ENCODE peak calls at places on chromosomes 12 and 14, in nine cellular contexts. U, T, O, C, K, E, Z, R and X are unnamed samples.

GRCh38 chr14:102885686-102886447 is 36.6 kb upstream of the AMN start:
- DNase-seq in Z (no peak), E (no peak), R (no peak), U (no peak), T (no peak), K (peak), C (no peak), O (no peak), X (no peak)

GRCh38 chr12:67747869-67748760 is 99.6 kb downstream of the DYRK2 start:
- DNase-seq in O (no peak), T (no peak), K (peak), E (peak), U (peak), Z (no peak), C (no peak), R (no peak), X (peak)

GRCh38 chr12:6273209-6273928 is 37.1 kb upstream of the PLEKHG6 start:
- DNase-seq in K (no peak), T (no peak), Z (no peak), C (no peak), R (no peak), E (no peak), U (no peak), O (peak), X (no peak)

GRCh38 chr12:32895688-32896437 is 714 bp downstream of the PKP2 start:
- DNase-seq in R (no peak), U (peak), Z (peak), K (peak), C (no peak), E (no peak), T (peak), O (peak), X (no peak)

GRCh38 chr12:77609016-77609415 is 221.7 kb upstream of the NAV3 start:
- DNase-seq in O (no peak), K (no peak), Z (no peak), E (no peak), C (no peak), T (peak), R (no peak), U (no peak), X (no peak)

GRCh38 chr14:67137744-67138371 is 51.4 kb upstream of the GARIN2 start:
- DNase-seq in K (no peak), R (peak), Z (no peak), O (peak), C (peak), E (no peak), U (peak), T (peak), X (peak)

GRCh38 chr12:116916714-116917114 is 6.0 kb downstream of the FBXW8 start:
- DNase-seq in U (peak), O (peak), C (peak), K (peak), T (peak), R (no peak), Z (no peak), E (peak), X (peak)

GRCh38 chr12:823043-823698 is 70.8 kb downstream of the WNK1 start:
- DNase-seq in C (peak), R (no peak), O (no peak), E (no peak), Z (no peak), T (peak), K (no peak), U (no peak), X (no peak)

GRCh38 chr12:131066886-131067490 is 113.3 kb downstream of the ADGRD1 start:
- DNase-seq in T (no peak), Z (no peak), K (no peak), E (no peak), C (no peak), R (no peak), O (no peak), U (no peak), X (no peak)

GRCh38 chr14:38171197-38171596 is 36.5 kb upstream of the SSTR1 start:
- DNase-seq in R (no peak), E (no peak), O (no peak), U (peak), K (no peak), C (no peak), Z (no peak), T (no peak), X (peak)

GRCh38 chr12:122986258-122986871 is 5.9 kb downstream of the ARL6IP4 start:
- DNase-seq in O (no peak), T (no peak), C (no peak), E (no peak), K (no peak), R (no peak), U (no peak), Z (no peak), X (no peak)

GRCh38 chr12:32134144-32134888 is 27.7 kb downstream of the BICD1 start:
- DNase-seq in K (no peak), C (peak), O (peak), T (peak), E (no peak), Z (no peak), R (peak), U (peak), X (peak)

GRCh38 chr12:69732088-69732487 is 6.6 kb upstream of the RAB3IP start:
- DNase-seq in C (no peak), K (no peak), R (no peak), O (no peak), E (no peak), T (no peak), U (peak), Z (no peak), X (peak)

GRCh38 chr14:34252227-34252626 is 209.8 kb downstream of the SPTSSA start:
- DNase-seq in U (peak), K (no peak), T (no peak), Z (no peak), E (no peak), O (no peak), R (no peak), C (no peak), X (peak)

GRCh38 chr12:1760566-1761382 is 59.6 kb upstream of the LRTM2 start:
- DNase-seq in C (no peak), K (peak), O (no peak), Z (no peak), R (no peak), T (no peak), E (peak), U (no peak), X (peak)

GRCh38 chr12:49933793-49934192 is 16.7 kb upstream of the AQP2 start:
- DNase-seq in Z (no peak), U (peak), R (no peak), T (no peak), E (no peak), O (no peak), K (no peak), C (no peak), X (no peak)

GRCh38 chr12:98895086-98895651 is 250.1 kb downstream of the APAF1 start:
- DNase-seq in Z (peak), E (no peak), R (peak), K (peak), T (no peak), C (no peak), U (no peak), O (peak), X (no peak)

GRCh38 chr12:29113101-29113500 is 36.0 kb upstream of the FAR2 start:
- DNase-seq in K (no peak), O (no peak), C (no peak), R (no peak), E (peak), T (no peak), U (peak), Z (no peak), X (peak)

GRCh38 chr12:56242986-56243385 is 13.1 kb downstream of the SLC39A5 start:
- DNase-seq in K (no peak), R (no peak), E (no peak), O (no peak), Z (no peak), T (no peak), U (no peak), C (no peak), X (no peak)

GRCh38 chr12:57726151-57726883 is 12.2 kb downstream of the AGAP2 start:
- DNase-seq in E (peak), C (no peak), T (peak), U (peak), Z (peak), O (peak), R (peak), K (peak), X (peak)

GRCh38 chr14:102795060-102795925 is 18.0 kb downstream of the TRAF3 start:
- DNase-seq in C (no peak), K (peak), Z (peak), T (no peak), R (no peak), O (no peak), E (no peak), U (peak), X (peak)

GRCh38 chr14:68757618-68758081 is 35.2 kb downstream of the ZFP36L1 start:
- DNase-seq in Z (no peak), C (peak), E (no peak), O (no peak), T (no peak), K (peak), U (no peak), R (no peak), X (peak)

GRCh38 chr14:69853774-69854173 is 25.4 kb upstream of the SMOC1 start:
- DNase-seq in C (no peak), R (no peak), E (no peak), U (no peak), O (no peak), K (no peak), Z (no peak), T (no peak), X (no peak)

GRCh38 chr14:65783576-65783975 is 371.0 kb downstream of the FUT8 start:
- DNase-seq in E (no peak), K (no peak), Z (no peak), U (peak), C (no peak), R (no peak), T (no peak), O (no peak), X (peak)

GRCh38 chr12:119594399-119594730 is 791 bp downstream of the TMEM233 start:
- DNase-seq in U (no peak), K (no peak), C (no peak), T (no peak), O (peak), E (no peak), Z (peak), R (peak), X (peak)

GRCh38 chr14:31927348-31927826 is 149.7 kb upstream of the ARHGAP5 start:
- DNase-seq in E (no peak), R (no peak), K (peak), T (no peak), U (peak), Z (peak), C (no peak), O (peak), X (peak)

GRCh38 chr14:35898217-35898775 is 72.2 kb downstream of the BRMS1L start:
- DNase-seq in K (no peak), T (no peak), U (no peak), R (no peak), C (no peak), Z (peak), O (peak), E (no peak), X (no peak)

GRCh38 chr14:106586098-106586704 is 1059.8 kb downstream of the TMEM121 start:
- DNase-seq in O (peak), R (peak), T (peak), U (no peak), Z (no peak), K (no peak), C (peak), E (no peak), X (no peak)

GRCh38 chr12:55996201-55996714 is 818 bp upstream of the SUOX start:
- DNase-seq in U (peak), C (peak), O (peak), K (peak), Z (peak), R (peak), T (peak), E (no peak), X (peak)

GRCh38 chr14:32374155-32374554 is 45.1 kb downstream of the AKAP6 start:
- DNase-seq in O (no peak), E (no peak), T (no peak), U (peak), Z (no peak), R (no peak), C (no peak), K (no peak), X (peak)

GRCh38 chr14:49966971-49967630 is 74.2 kb downstream of the ARF6 start:
- DNase-seq in U (peak), C (no peak), E (no peak), K (no peak), O (no peak), Z (no peak), T (no peak), R (no peak), X (no peak)

GRCh38 chr14:36659010-36659821 is 2.4 kb upstream of the PAX9 start:
- DNase-seq in T (no peak), O (no peak), R (no peak), C (no peak), K (no peak), E (no peak), Z (peak), U (peak), X (no peak)

GRCh38 chr14:42779024-42779423 is 1172.3 kb downstream of the LRFN5 start:
- DNase-seq in E (no peak), C (no peak), T (peak), K (no peak), Z (no peak), R (no peak), U (peak), O (no peak), X (peak)

GRCh38 chr14:68548194-68549056 is 244.4 kb downstream of the ZFP36L1 start:
- DNase-seq in Z (peak), U (peak), C (no peak), O (peak), R (peak), E (peak), K (peak), T (no peak), X (peak)

DNA sequence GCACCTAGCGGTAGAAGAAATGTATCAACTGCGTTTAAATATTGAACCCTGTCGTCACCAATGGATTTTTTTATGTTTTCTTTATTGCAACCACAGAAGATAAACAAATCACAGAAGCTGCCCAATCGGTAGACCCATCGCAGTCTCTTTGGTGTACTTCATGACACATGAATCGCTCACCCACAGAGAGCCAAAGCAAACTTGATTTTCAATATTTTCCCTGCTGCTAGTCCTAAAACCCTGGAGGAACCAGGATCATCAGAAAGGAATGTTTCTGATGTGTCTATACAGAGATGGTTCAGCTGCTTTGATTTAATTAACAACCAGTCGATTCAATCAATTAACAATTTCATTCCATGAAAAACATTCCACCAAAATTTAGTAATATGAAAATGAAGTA is 46.3 kb downstream of the DIO2 start:
- DNase-seq in C (no peak), Z (no peak), O (no peak), T (no peak), E (no peak), R (no peak), K (no peak), U (peak), X (peak)
- TF ChIP-seq EZH2phosphoT487 in C (no peak), Z (no peak), O (no peak), T (no peak), E (no peak), R (no peak), K (no peak), U (no peak), X (no peak)

GRCh38 chr12:113052326-113052725 is 4.2 kb upstream of the DTX1 start:
- DNase-seq in E (no peak), K (no peak), R (no peak), U (no peak), C (peak), Z (no peak), O (no peak), T (no peak), X (no peak)
- TF ChIP-seq EZH2phosphoT487 in E (no peak), K (no peak), R (no peak), U (no peak), C (no peak), Z (no peak), O (no peak), T (no peak), X (no peak)

GRCh38 chr12:26338574-26339572 is 143.5 kb downstream of the SSPN start:
- DNase-seq in K (no peak), C (no peak), Z (no peak), U (peak), E (peak), R (no peak), O (no peak), T (no peak), X (peak)
- TF ChIP-seq EZH2phosphoT487 in K (no peak), C (no peak), Z (no peak), U (no peak), E (no peak), R (no peak), O (no peak), T (no peak), X (no peak)

DNA sequence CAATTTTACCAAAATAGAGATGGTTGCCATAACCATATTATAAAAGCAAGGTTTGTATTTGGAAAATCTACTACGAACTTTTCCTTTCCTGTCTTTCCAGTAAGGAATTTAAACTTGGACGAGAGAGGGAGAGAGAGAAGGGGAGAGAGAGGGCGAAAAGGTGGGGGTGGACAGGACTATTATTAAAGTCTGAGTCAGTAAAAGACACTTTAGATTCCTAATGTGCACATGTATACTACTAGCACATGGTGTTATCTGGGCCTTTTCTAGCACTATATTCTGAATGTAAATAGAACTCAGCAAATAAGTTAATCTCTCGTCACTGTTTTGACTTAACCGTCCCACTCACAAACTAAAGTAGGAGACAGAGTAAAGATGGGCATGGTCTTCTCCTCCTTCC is 30.4 kb upstream of the FBLN5 start:
- DNase-seq in R (no peak), O (no peak), Z (no peak), E (no peak), U (no peak), T (no peak), K (no peak), C (no peak), X (peak)
- TF ChIP-seq EZH2phosphoT487 in R (no peak), O (no peak), Z (no peak), E (no peak), U (no peak), T (no peak), K (no peak), C (no peak), X (no peak)

GRCh38 chr12:22893878-22894277 is 268.9 kb downstream of the ETNK1 start:
- DNase-seq in C (no peak), O (no peak), Z (no peak), R (no peak), E (no peak), K (no peak), T (no peak), U (no peak), X (no peak)

GRCh38 chr12:22900401-22900800 is 275.4 kb downstream of the ETNK1 start:
- DNase-seq in U (no peak), C (no peak), T (no peak), Z (no peak), O (peak), E (no peak), R (no peak), K (no peak), X (no peak)

GRCh38 chr12:22904485-22904884 is 279.5 kb downstream of the ETNK1 start:
- DNase-seq in R (no peak), E (no peak), T (no peak), O (no peak), C (no peak), K (no peak), U (no peak), Z (no peak), X (no peak)

DNA sequence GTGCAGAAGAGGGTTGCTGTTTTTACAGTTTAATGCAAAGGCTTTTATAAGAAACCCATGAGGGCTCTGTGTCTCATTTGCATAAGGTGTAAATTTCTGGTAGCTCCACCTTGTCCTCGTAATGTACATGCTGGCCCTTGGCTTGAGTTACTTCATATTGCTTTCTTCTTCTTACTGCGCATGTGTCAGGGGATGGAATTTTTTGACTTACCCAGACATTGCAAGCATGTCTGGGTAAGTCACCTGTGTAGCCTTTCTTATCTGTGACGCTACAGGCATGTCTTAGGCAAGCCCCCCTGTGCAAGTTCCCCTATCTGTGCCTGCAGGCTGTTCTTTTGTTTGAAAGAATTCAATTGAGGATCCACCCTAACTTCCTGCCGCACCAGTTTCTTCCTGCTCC is 274.2 kb downstream of the ETNK1 start:
- DNase-seq in R (no peak), E (no peak), O (peak), T (no peak), K (no peak), U (no peak), C (no peak), Z (peak), X (no peak)
- TF ChIP-seq EZH2phosphoT487 in R (no peak), E (no peak), O (no peak), T (no peak), K (no peak), U (no peak), C (no peak), Z (no peak), X (no peak)

GRCh38 chr14:63960926-63961567 is 108.2 kb downstream of the SYNE2 start:
- DNase-seq in C (no peak), K (no peak), O (no peak), R (no peak), E (no peak), U (no peak), T (no peak), Z (no peak), X (peak)
- TF ChIP-seq EZH2phosphoT487 in C (no peak), K (no peak), O (no peak), R (no peak), E (no peak), U (no peak), T (no peak), Z (no peak), X (no peak)

DNA sequence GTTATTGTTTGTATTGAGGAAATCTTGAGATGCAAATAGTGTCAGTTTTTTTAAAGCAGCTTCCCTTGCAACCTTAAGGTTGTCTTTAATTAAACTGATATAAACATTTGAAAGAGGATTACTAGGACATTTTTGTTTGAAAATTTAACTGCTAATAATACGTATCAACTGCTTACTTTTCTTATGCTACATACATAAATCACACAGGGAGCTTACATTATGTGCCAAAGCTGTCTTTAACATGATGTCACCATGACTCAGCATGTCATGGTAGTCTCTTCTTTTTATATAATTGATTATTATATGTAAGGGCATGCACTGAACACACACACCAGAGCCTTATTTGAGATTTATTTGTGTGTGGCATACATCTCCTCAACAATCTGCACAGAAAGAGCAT is 63.0 kb upstream of the PTHLH start:
- DNase-seq in E (no peak), T (no peak), R (no peak), C (no peak), Z (no peak), U (peak), K (no peak), O (no peak), X (peak)
- TF ChIP-seq EZH2phosphoT487 in E (no peak), T (no peak), R (no peak), C (no peak), Z (no peak), U (no peak), K (no peak), O (no peak), X (no peak)